ENCODE peak calls at places on chromosomes 5 and 9, in five cellular contexts. One of them, this sample, is unnamed.

GRCh38 chr5:65818592-65818991 is 96.6 kb downstream of the NLN start:
- DNase-seq in HCT116: no peak
- DNase-seq in stimulated activated CD8-positive, alpha-beta memory T cell treated with anti-CD3 and anti-CD28 coated beads, Interleukin-7, amount 100 ng/mL, for 48 hours: no peak
- DNase-seq in nephron progenitor cell: no peak
- DNase-seq in HTR-8/SVneo: no peak
- DNase-seq in this sample: peak; percentile 77

GRCh38 chr5:123285122-123286011 is 137.8 kb downstream of the CEP120 start:
- DNase-seq in HCT116: no peak
- DNase-seq in stimulated activated CD8-positive, alpha-beta memory T cell treated with anti-CD3 and anti-CD28 coated beads, Interleukin-7, amount 100 ng/mL, for 48 hours: no peak
- DNase-seq in HTR-8/SVneo: peak; percentile 18
- DNase-seq in nephron progenitor cell: peak; percentile 48
- DNase-seq in this sample: peak; percentile 22

GRCh38 chr5:150164211-150164610 is 2.4 kb upstream of the CDX1 start:
- DNase-seq in nephron progenitor cell: no peak
- DNase-seq in HTR-8/SVneo: no peak
- DNase-seq in HCT116: no peak
- DNase-seq in stimulated activated CD8-positive, alpha-beta memory T cell treated with anti-CD3 and anti-CD28 coated beads, Interleukin-7, amount 100 ng/mL, for 48 hours: no peak
- DNase-seq in this sample: no peak

GRCh38 chr9:9846538-9846937 is 766.3 kb downstream of the PTPRD start:
- DNase-seq in stimulated activated CD8-positive, alpha-beta memory T cell treated with anti-CD3 and anti-CD28 coated beads, Interleukin-7, amount 100 ng/mL, for 48 hours: no peak
- DNase-seq in HTR-8/SVneo: no peak
- DNase-seq in HCT116: no peak
- DNase-seq in nephron progenitor cell: no peak
- DNase-seq in this sample: no peak

GRCh38 chr5:177389368-177390169 is 5.3 kb downstream of the SLC34A1 start:
- DNase-seq in nephron progenitor cell: no peak
- DNase-seq in HCT116: peak; percentile 70
- DNase-seq in HTR-8/SVneo: peak; percentile 71
- DNase-seq in stimulated activated CD8-positive, alpha-beta memory T cell treated with anti-CD3 and anti-CD28 coated beads, Interleukin-7, amount 100 ng/mL, for 48 hours: peak; percentile 53
- DNase-seq in this sample: no peak

GRCh38 chr5:122401991-122402710 is 90.1 kb downstream of the SNCAIP start:
- DNase-seq in stimulated activated CD8-positive, alpha-beta memory T cell treated with anti-CD3 and anti-CD28 coated beads, Interleukin-7, amount 100 ng/mL, for 48 hours: no peak
- DNase-seq in nephron progenitor cell: no peak
- DNase-seq in HCT116: no peak
- DNase-seq in HTR-8/SVneo: no peak
- DNase-seq in this sample: no peak

GRCh38 chr5:123083298-123083697 is 5.7 kb upstream of the PRDM6 start:
- DNase-seq in HCT116: no peak
- DNase-seq in HTR-8/SVneo: no peak
- DNase-seq in nephron progenitor cell: no peak
- DNase-seq in stimulated activated CD8-positive, alpha-beta memory T cell treated with anti-CD3 and anti-CD28 coated beads, Interleukin-7, amount 100 ng/mL, for 48 hours: no peak
- DNase-seq in this sample: no peak

GRCh38 chr9:134320195-134320885 is 5.9 kb upstream of the RXRA start:
- DNase-seq in nephron progenitor cell: no peak
- DNase-seq in stimulated activated CD8-positive, alpha-beta memory T cell treated with anti-CD3 and anti-CD28 coated beads, Interleukin-7, amount 100 ng/mL, for 48 hours: no peak
- DNase-seq in HCT116: no peak
- DNase-seq in HTR-8/SVneo: no peak
- DNase-seq in this sample: no peak

GRCh38 chr5:760363-761205 is 23.9 kb downstream of the ZDHHC11B start:
- DNase-seq in nephron progenitor cell: no peak
- DNase-seq in HTR-8/SVneo: no peak
- DNase-seq in stimulated activated CD8-positive, alpha-beta memory T cell treated with anti-CD3 and anti-CD28 coated beads, Interleukin-7, amount 100 ng/mL, for 48 hours: no peak
- DNase-seq in HCT116: no peak
- DNase-seq in this sample: peak; percentile 4

GRCh38 chr9:118640836-118641557 is 728.2 kb downstream of the BRINP1 start:
- DNase-seq in HTR-8/SVneo: no peak
- DNase-seq in nephron progenitor cell: no peak
- DNase-seq in stimulated activated CD8-positive, alpha-beta memory T cell treated with anti-CD3 and anti-CD28 coated beads, Interleukin-7, amount 100 ng/mL, for 48 hours: no peak
- DNase-seq in HCT116: no peak
- DNase-seq in this sample: no peak

GRCh38 chr5:107467137-107467932 is 203.4 kb downstream of the EFNA5 start:
- DNase-seq in nephron progenitor cell: no peak
- DNase-seq in HTR-8/SVneo: no peak
- DNase-seq in HCT116: no peak
- DNase-seq in stimulated activated CD8-positive, alpha-beta memory T cell treated with anti-CD3 and anti-CD28 coated beads, Interleukin-7, amount 100 ng/mL, for 48 hours: no peak
- DNase-seq in this sample: no peak

GRCh38 chr9:132411091-132411508 is 1.1 kb downstream of the CFAP77 start:
- DNase-seq in HTR-8/SVneo: peak; percentile 25
- DNase-seq in nephron progenitor cell: peak; percentile 74
- DNase-seq in HCT116: peak; percentile 68
- DNase-seq in stimulated activated CD8-positive, alpha-beta memory T cell treated with anti-CD3 and anti-CD28 coated beads, Interleukin-7, amount 100 ng/mL, for 48 hours: peak; percentile 39
- DNase-seq in this sample: peak; percentile 34

GRCh38 chr9:116223926-116224325 is 70.3 kb downstream of the PAPPA start:
- DNase-seq in nephron progenitor cell: no peak
- DNase-seq in stimulated activated CD8-positive, alpha-beta memory T cell treated with anti-CD3 and anti-CD28 coated beads, Interleukin-7, amount 100 ng/mL, for 48 hours: no peak
- DNase-seq in HCT116: no peak
- DNase-seq in HTR-8/SVneo: no peak
- DNase-seq in this sample: no peak

GRCh38 chr5:73591698-73592501 is 26.4 kb downstream of the UTP15 start:
- DNase-seq in stimulated activated CD8-positive, alpha-beta memory T cell treated with anti-CD3 and anti-CD28 coated beads, Interleukin-7, amount 100 ng/mL, for 48 hours: no peak
- DNase-seq in nephron progenitor cell: no peak
- DNase-seq in HCT116: no peak
- DNase-seq in HTR-8/SVneo: no peak
- DNase-seq in this sample: no peak

GRCh38 chr5:107578051-107578635 is 92.6 kb downstream of the EFNA5 start:
- DNase-seq in HCT116: no peak
- DNase-seq in HTR-8/SVneo: no peak
- DNase-seq in stimulated activated CD8-positive, alpha-beta memory T cell treated with anti-CD3 and anti-CD28 coated beads, Interleukin-7, amount 100 ng/mL, for 48 hours: no peak
- DNase-seq in nephron progenitor cell: no peak
- DNase-seq in this sample: no peak

GRCh38 chr9:135520916-135521607 is at the start of gene LCN1:
- DNase-seq in stimulated activated CD8-positive, alpha-beta memory T cell treated with anti-CD3 and anti-CD28 coated beads, Interleukin-7, amount 100 ng/mL, for 48 hours: no peak
- DNase-seq in HCT116: no peak
- DNase-seq in HTR-8/SVneo: no peak
- DNase-seq in nephron progenitor cell: no peak
- DNase-seq in this sample: no peak

GRCh38 chr9:113541019-113541900 is 77.7 kb downstream of the RGS3 start:
- DNase-seq in HTR-8/SVneo: no peak
- DNase-seq in HCT116: peak; percentile 54
- DNase-seq in stimulated activated CD8-positive, alpha-beta memory T cell treated with anti-CD3 and anti-CD28 coated beads, Interleukin-7, amount 100 ng/mL, for 48 hours: no peak
- DNase-seq in nephron progenitor cell: peak; percentile 71
- DNase-seq in this sample: peak; percentile 66

GRCh38 chr9:89928106-89928505 is 323.3 kb downstream of the GADD45G start:
- DNase-seq in HTR-8/SVneo: no peak
- DNase-seq in stimulated activated CD8-positive, alpha-beta memory T cell treated with anti-CD3 and anti-CD28 coated beads, Interleukin-7, amount 100 ng/mL, for 48 hours: no peak
- DNase-seq in HCT116: no peak
- DNase-seq in nephron progenitor cell: no peak
- DNase-seq in this sample: no peak

GRCh38 chr5:16805478-16805877 is 130.6 kb downstream of the MYO10 start:
- DNase-seq in HCT116: no peak
- DNase-seq in nephron progenitor cell: no peak
- DNase-seq in HTR-8/SVneo: no peak
- DNase-seq in stimulated activated CD8-positive, alpha-beta memory T cell treated with anti-CD3 and anti-CD28 coated beads, Interleukin-7, amount 100 ng/mL, for 48 hours: no peak
- DNase-seq in this sample: no peak

GRCh38 chr5:116013931-116014330 is 18.3 kb upstream of the ARL14EPL start:
- DNase-seq in HCT116: no peak
- DNase-seq in HTR-8/SVneo: no peak
- DNase-seq in stimulated activated CD8-positive, alpha-beta memory T cell treated with anti-CD3 and anti-CD28 coated beads, Interleukin-7, amount 100 ng/mL, for 48 hours: no peak
- DNase-seq in nephron progenitor cell: no peak
- DNase-seq in this sample: no peak

GRCh38 chr5:93192107-93192506 is 388.9 kb downstream of the NR2F1-AS1 start:
- DNase-seq in stimulated activated CD8-positive, alpha-beta memory T cell treated with anti-CD3 and anti-CD28 coated beads, Interleukin-7, amount 100 ng/mL, for 48 hours: no peak
- DNase-seq in HCT116: peak; percentile 91
- DNase-seq in HTR-8/SVneo: peak; percentile 43
- DNase-seq in nephron progenitor cell: no peak
- DNase-seq in this sample: no peak

GRCh38 chr5:135057233-135057632 is 23.2 kb upstream of the PITX1 start:
- DNase-seq in stimulated activated CD8-positive, alpha-beta memory T cell treated with anti-CD3 and anti-CD28 coated beads, Interleukin-7, amount 100 ng/mL, for 48 hours: no peak
- DNase-seq in HCT116: no peak
- DNase-seq in nephron progenitor cell: no peak
- DNase-seq in HTR-8/SVneo: no peak
- DNase-seq in this sample: no peak

GRCh38 chr5:89287964-89288363 is 405.0 kb upstream of the MEF2C start:
- DNase-seq in nephron progenitor cell: no peak
- DNase-seq in HCT116: no peak
- DNase-seq in HTR-8/SVneo: no peak
- DNase-seq in stimulated activated CD8-positive, alpha-beta memory T cell treated with anti-CD3 and anti-CD28 coated beads, Interleukin-7, amount 100 ng/mL, for 48 hours: no peak
- DNase-seq in this sample: no peak

GRCh38 chr9:20914556-20914955 is 116.9 kb downstream of the HACD4 start:
- DNase-seq in stimulated activated CD8-positive, alpha-beta memory T cell treated with anti-CD3 and anti-CD28 coated beads, Interleukin-7, amount 100 ng/mL, for 48 hours: no peak
- DNase-seq in HTR-8/SVneo: no peak
- DNase-seq in nephron progenitor cell: no peak
- DNase-seq in HCT116: no peak
- DNase-seq in this sample: no peak

GRCh38 chr5:446066-446725 is 3.2 kb downstream of the EXOC3 start:
- DNase-seq in stimulated activated CD8-positive, alpha-beta memory T cell treated with anti-CD3 and anti-CD28 coated beads, Interleukin-7, amount 100 ng/mL, for 48 hours: no peak
- DNase-seq in HCT116: no peak
- DNase-seq in HTR-8/SVneo: no peak
- DNase-seq in nephron progenitor cell: no peak
- DNase-seq in this sample: no peak

GRCh38 chr5:35990941-35991592 is at the start of gene UGT3A1:
- DNase-seq in stimulated activated CD8-positive, alpha-beta memory T cell treated with anti-CD3 and anti-CD28 coated beads, Interleukin-7, amount 100 ng/mL, for 48 hours: no peak
- DNase-seq in HCT116: no peak
- DNase-seq in nephron progenitor cell: peak; percentile 48
- DNase-seq in HTR-8/SVneo: no peak
- DNase-seq in this sample: no peak

GRCh38 chr5:137039939-137040515 is 459.1 kb downstream of the SPOCK1 start:
- DNase-seq in HCT116: no peak
- DNase-seq in HTR-8/SVneo: no peak
- DNase-seq in nephron progenitor cell: no peak
- DNase-seq in stimulated activated CD8-positive, alpha-beta memory T cell treated with anti-CD3 and anti-CD28 coated beads, Interleukin-7, amount 100 ng/mL, for 48 hours: no peak
- DNase-seq in this sample: no peak

GRCh38 chr9:126704157-126704941 is 90.6 kb downstream of the LMX1B start:
- DNase-seq in stimulated activated CD8-positive, alpha-beta memory T cell treated with anti-CD3 and anti-CD28 coated beads, Interleukin-7, amount 100 ng/mL, for 48 hours: no peak
- DNase-seq in HCT116: peak; percentile 29
- DNase-seq in nephron progenitor cell: no peak
- DNase-seq in HTR-8/SVneo: peak; percentile 75
- DNase-seq in this sample: peak; percentile 63

GRCh38 chr9:14098102-14098501 is 215.8 kb downstream of the NFIB start:
- DNase-seq in HTR-8/SVneo: no peak
- DNase-seq in stimulated activated CD8-positive, alpha-beta memory T cell treated with anti-CD3 and anti-CD28 coated beads, Interleukin-7, amount 100 ng/mL, for 48 hours: no peak
- DNase-seq in nephron progenitor cell: no peak
- DNase-seq in HCT116: no peak
- DNase-seq in this sample: no peak

GRCh38 chr5:74155501-74155900 is 485.0 kb downstream of the ENC1 start:
- DNase-seq in nephron progenitor cell: no peak
- DNase-seq in HTR-8/SVneo: no peak
- DNase-seq in HCT116: no peak
- DNase-seq in stimulated activated CD8-positive, alpha-beta memory T cell treated with anti-CD3 and anti-CD28 coated beads, Interleukin-7, amount 100 ng/mL, for 48 hours: no peak
- DNase-seq in this sample: no peak

GRCh38 chr9:128124873-128125574 is 2.5 kb downstream of the PTGES2 start:
- DNase-seq in nephron progenitor cell: peak; percentile 75
- DNase-seq in stimulated activated CD8-positive, alpha-beta memory T cell treated with anti-CD3 and anti-CD28 coated beads, Interleukin-7, amount 100 ng/mL, for 48 hours: no peak
- DNase-seq in HCT116: peak; percentile 46
- DNase-seq in HTR-8/SVneo: no peak
- DNase-seq in this sample: peak; percentile 82

GRCh38 chr5:126858441-126858840 is 81.5 kb downstream of the LMNB1 start:
- DNase-seq in stimulated activated CD8-positive, alpha-beta memory T cell treated with anti-CD3 and anti-CD28 coated beads, Interleukin-7, amount 100 ng/mL, for 48 hours: no peak
- DNase-seq in HTR-8/SVneo: no peak
- DNase-seq in nephron progenitor cell: no peak
- DNase-seq in HCT116: no peak
- DNase-seq in this sample: no peak